ENCODE peak calls at places on chromosomes 6 and 20, in four cellular contexts. I is PC-3; D is CD4-positive, alpha-beta T cell; G is adrenal gland. C is an unnamed sample.

GRCh38 chr6:3001773-3002293 is 2.1 kb downstream of the NQO2 start:
- DNase-seq in I (peak), G (no peak), D (no peak), C (no peak)

GRCh38 chr20:57389695-57390603 is 1.2 kb upstream of the RBM38 start:
- DNase-seq in D (peak), G (no peak), I (no peak), C (peak)

GRCh38 chr20:3744806-3745685 is 12.6 kb downstream of the HSPA12B start:
- DNase-seq in D (peak), G (peak), I (peak), C (no peak)

GRCh38 chr20:40497781-40498691 is 191.0 kb downstream of the MAFB start:
- DNase-seq in G (no peak), I (no peak), D (no peak), C (peak)

GRCh38 chr6:101486124-101486523 is 92.6 kb downstream of the GRIK2 start:
- DNase-seq in I (no peak), G (no peak), D (no peak), C (no peak)

GRCh38 chr20:31968299-31969126 is 562 bp downstream of the XKR7 start:
- DNase-seq in G (peak), D (peak), I (peak), C (peak)

GRCh38 chr6:12715437-12715836 is 1.1 kb upstream of the PHACTR1 start:
- DNase-seq in D (no peak), G (no peak), I (no peak), C (no peak)

GRCh38 chr6:111709615-111710398 is 104.1 kb upstream of the TRAF3IP2 start:
- DNase-seq in G (peak), D (peak), I (peak), C (peak)

GRCh38 chr20:54041336-54041735 is 29.1 kb downstream of the BCAS1 start:
- DNase-seq in I (no peak), G (no peak), D (no peak), C (no peak)

GRCh38 chr6:20455175-20456075 is 53.7 kb downstream of the E2F3 start:
- DNase-seq in I (peak), G (no peak), D (no peak), C (no peak)

GRCh38 chr6:25418463-25419052 is 139.4 kb downstream of the CARMIL1 start:
- DNase-seq in G (no peak), D (no peak), I (peak), C (no peak)

GRCh38 chr6:1619666-1620503 is 10.2 kb downstream of the FOXC1 start:
- DNase-seq in G (no peak), D (no peak), I (no peak), C (no peak)

GRCh38 chr20:25364879-25365699 is 25.5 kb downstream of the ABHD12 start:
- DNase-seq in D (no peak), I (no peak), G (no peak), C (no peak)

GRCh38 chr6:132933085-132933484 is 118.7 kb downstream of the RPS12 start:
- DNase-seq in D (no peak), I (no peak), G (no peak), C (no peak)

GRCh38 chr6:22112490-22112889 is 184.3 kb downstream of the PRL start:
- DNase-seq in I (no peak), D (no peak), G (no peak), C (no peak)

GRCh38 chr6:142929751-142930358 is 15.1 kb downstream of the HIVEP2 start:
- DNase-seq in G (no peak), D (no peak), I (no peak), C (no peak)

GRCh38 chr20:5785146-5785545 is 34.9 kb downstream of the SHLD1 start:
- DNase-seq in D (no peak), G (no peak), I (peak), C (no peak)

DNA sequence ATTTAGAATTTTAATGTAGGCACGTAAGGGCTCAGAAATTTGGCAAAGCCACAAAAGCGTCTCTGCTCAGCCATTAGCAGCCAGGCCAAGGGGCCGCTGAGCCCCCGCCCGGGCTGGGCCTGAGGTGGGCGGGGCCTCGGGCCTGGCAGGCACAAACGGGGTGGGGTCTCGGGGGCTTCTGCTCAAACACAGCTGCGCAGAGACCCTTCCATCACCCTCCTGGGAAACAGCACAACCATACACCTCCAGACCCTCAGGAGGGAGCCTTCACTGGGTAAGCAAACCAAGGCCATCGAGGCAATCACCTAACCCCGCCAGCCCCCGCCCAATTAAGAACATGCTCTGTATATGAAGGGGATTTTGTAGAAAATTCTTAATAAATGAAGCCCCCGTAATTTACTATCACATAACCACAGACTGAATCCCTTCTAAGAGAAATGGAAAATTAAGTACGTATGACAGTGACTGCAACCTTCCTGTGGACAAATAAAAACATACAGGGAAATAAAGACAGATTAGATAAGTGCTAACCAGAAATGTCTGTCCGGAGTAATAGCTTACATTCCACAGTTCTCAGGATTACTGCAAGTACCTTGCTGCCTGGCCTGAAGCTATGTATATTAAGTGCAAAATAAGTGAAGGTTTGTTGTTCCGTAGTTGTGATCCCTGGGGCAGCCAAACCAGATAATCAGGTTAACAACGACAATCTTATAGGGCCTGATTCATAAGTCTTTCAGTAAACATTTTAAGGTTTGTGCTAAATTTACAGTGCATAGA is 3.0 kb downstream of the NEDD9 start:
- DNase-seq in I (peak), G (no peak), D (no peak), C (no peak)
- H3K27ac ChIP-seq in I (peak), G (peak), D (no peak), C (peak)

GRCh38 chr6:79543411-79543810 is 6.2 kb upstream of the LCA5 start:
- DNase-seq in D (no peak), I (no peak), G (no peak), C (no peak)

GRCh38 chr6:79543886-79544285 is 6.7 kb upstream of the LCA5 start:
- DNase-seq in I (no peak), G (no peak), D (no peak), C (no peak)

GRCh38 chr6:79544939-79545450 is 7.8 kb upstream of the LCA5 start:
- DNase-seq in I (peak), D (no peak), G (peak), C (peak)

GRCh38 chr6:79546186-79546585 is 9.0 kb upstream of the LCA5 start:
- DNase-seq in D (no peak), G (no peak), I (no peak), C (no peak)

GRCh38 chr6:79544299-79544927 is 7.2 kb upstream of the LCA5 start:
- DNase-seq in D (no peak), I (no peak), G (no peak), C (no peak)
- H3K27ac ChIP-seq in D (no peak), I (peak), G (peak), C (peak)

GRCh38 chr6:14742171-14742570 is 503.7 kb upstream of the JARID2 start:
- DNase-seq in D (no peak), G (no peak), I (no peak), C (no peak)
- H3K27ac ChIP-seq in D (no peak), G (no peak), I (peak), C (no peak)

GRCh38 chr6:160952633-160953281 is 38.8 kb upstream of the MAP3K4 start:
- DNase-seq in I (no peak), D (no peak), G (no peak), C (no peak)

GRCh38 chr6:160945516-160946177 is 45.9 kb upstream of the MAP3K4 start:
- DNase-seq in D (no peak), G (no peak), I (no peak), C (no peak)

GRCh38 chr6:160951187-160952030 is 40.2 kb upstream of the MAP3K4 start:
- DNase-seq in D (no peak), G (no peak), I (no peak), C (no peak)

GRCh38 chr6:160950507-160950906 is 41.1 kb upstream of the MAP3K4 start:
- DNase-seq in G (no peak), I (peak), D (no peak), C (no peak)

DNA sequence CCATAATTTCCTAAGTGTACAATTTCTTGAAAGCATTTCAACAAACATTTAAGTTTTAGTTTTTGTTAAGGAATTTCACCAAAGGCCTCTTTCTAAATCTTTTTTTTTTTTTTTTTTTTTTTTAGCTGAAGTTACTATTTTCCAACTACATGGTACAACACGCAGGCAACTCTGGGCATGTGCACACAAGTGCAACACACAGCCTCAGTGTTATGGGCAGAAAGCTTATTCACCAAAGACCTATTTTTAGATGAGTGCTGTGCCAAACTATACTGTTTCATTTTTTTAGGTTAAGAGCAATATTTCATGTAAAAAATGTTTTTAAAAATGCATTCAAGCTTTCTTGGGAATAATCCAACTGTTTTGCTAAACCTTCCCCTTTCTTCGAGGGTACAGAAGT is 42.0 kb upstream of the MAP3K4 start:
- DNase-seq in G (no peak), D (no peak), I (no peak), C (no peak)
- H3K27ac ChIP-seq in G (no peak), D (no peak), I (no peak), C (peak)

DNA sequence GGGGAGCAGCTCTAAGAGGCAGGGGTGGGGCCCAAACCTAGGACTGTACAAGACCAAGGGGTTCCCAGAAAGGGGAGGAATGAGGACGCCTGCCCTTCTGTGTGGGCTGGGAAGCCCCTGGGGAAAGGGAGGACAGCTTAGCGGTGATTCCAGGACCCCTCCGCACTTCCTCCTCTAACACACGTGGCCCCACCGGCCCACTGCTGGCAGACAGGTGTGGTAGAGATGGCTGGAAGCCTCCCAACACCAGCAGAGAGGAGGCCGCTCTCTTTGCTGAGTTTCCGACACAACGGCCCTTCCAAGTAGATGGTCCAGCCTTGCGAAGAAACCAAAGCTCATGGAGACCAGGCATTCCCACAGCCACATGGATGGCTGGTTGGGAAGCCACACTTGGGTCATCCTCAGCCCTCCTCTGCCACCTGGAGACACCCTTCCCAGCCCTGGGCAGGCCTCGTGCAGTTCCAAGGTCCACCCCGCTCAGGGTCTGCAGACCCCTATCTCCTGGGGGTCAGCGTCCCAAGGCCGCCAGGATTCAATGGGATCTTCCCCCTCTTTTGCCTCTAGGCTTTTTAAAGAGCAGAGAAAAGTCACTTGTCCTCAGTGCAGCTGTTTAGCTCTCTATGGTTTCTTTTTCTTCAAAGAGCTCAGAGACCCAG is 43.9 kb downstream of the RRBP1 start:
- DNase-seq in G (no peak), D (no peak), I (no peak), C (no peak)
- H3K27ac ChIP-seq in G (no peak), D (no peak), I (no peak), C (no peak)

GRCh38 chr6:158816329-158816728 is 2.8 kb downstream of the EZR start:
- DNase-seq in G (no peak), D (no peak), I (peak), C (no peak)
- H3K27ac ChIP-seq in G (peak), D (peak), I (no peak), C (no peak)

DNA sequence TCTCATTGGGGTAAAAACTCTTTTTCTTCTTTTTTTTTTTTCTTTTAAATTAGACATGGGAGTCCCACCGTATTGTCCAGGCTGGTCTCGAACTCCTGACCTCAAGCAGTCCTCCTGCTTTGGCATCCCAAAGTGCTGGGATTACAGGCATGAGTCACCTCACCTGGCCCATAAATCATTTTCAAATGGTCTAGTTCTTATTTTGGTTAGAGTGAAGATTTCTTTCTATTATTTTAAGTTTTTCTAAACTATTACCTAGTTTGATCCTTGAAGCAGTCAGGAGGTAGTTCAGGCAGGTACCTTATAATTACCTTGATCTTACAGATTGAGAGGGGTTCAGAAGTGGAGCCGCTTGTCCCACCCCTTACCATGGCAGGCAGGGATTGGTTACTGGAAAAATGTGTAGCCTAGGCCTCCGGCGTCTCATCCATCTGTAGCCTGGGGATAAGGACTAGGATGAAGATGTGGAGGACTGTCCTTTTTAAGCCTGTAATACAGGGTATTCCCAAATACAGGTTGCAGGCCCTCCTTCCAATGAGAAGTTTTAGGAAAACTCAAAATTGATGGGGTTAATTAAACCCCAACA is 2.7 kb downstream of the HMGA1 start:
- DNase-seq in D (no peak), I (peak), G (no peak), C (no peak)
- H3K27ac ChIP-seq in D (peak), I (peak), G (no peak), C (no peak)

GRCh38 chr6:52611833-52612232 is 35.0 kb upstream of the TRAM2 start:
- DNase-seq in G (no peak), D (no peak), I (peak), C (no peak)
- H3K27ac ChIP-seq in G (no peak), D (no peak), I (no peak), C (no peak)

GRCh38 chr6:35727935-35728662 is 8.7 kb upstream of the ARMC12 start:
- DNase-seq in I (peak), G (peak), D (peak), C (peak)
- H3K27ac ChIP-seq in I (no peak), G (peak), D (peak), C (peak)

GRCh38 chr6:41077536-41077935 is 4.8 kb downstream of the NFYA start:
- DNase-seq in I (no peak), D (no peak), G (no peak), C (no peak)

GRCh38 chr6:41073968-41074691 is 1.4 kb downstream of the NFYA start:
- DNase-seq in G (no peak), I (peak), D (no peak), C (no peak)

GRCh38 chr6:41073203-41073967 is 611 bp downstream of the NFYA start:
- DNase-seq in I (peak), G (peak), D (peak), C (peak)

GRCh38 chr6:41072836-41073202 is at the start of gene NFYA:
- DNase-seq in D (peak), G (no peak), I (no peak), C (no peak)

DNA sequence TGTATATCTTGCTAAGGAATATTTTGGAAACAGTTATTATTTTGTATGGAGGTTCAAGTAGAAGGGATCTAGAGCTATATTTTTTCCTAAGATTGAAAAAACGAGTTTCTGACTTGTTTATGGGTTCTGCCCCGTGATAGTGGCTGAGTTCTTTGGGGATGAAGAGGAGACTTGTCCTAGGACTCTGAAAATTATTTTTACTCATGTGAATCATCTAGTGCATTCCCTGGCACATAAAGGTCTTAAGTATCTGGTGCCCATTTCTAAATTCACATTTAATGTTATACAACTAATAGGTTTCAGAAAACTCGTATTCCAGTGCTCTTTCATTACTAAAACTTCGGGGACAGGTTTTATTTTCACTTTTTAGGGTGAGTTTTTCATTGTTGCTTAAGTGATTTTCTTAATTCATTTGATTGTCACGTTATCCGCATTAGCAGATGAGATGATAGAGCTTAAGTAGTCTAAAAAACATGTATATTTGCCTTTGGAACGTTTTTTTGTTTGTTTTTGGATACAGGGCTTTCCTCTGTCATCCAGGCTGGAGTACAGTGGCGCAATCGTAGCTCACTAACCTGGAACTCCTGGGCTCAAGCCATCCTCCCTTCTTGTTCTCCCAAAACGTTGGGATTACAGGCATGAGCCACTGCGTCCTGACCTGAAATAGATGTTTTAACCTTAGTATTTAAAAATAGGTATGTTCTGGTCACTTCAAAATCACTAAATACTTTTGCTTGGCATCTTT is 2.1 kb downstream of the NFYA start:
- DNase-seq in G (no peak), I (no peak), D (no peak), C (no peak)
- H3K27ac ChIP-seq in G (peak), I (no peak), D (peak), C (peak)

C was measured in ascending aorta.